ENCODE peak calls at places on chromosomes 12 and 14, in seven cellular contexts. D is erythroblast; T is activated CD4-positive, alpha-beta T cell treated with anti-CD3 and anti-CD28 coated beads, Interleukin-2, amount 50 U/mL, for 1 hour; K is stimulated activated CD8-positive, alpha-beta memory T cell treated with anti-CD3 and anti-CD28 coated beads, Interleukin-12 subunit alpha, Interleukin-12 subunit beta, amount 100 ng/mL, for 4 hours; Q is stomach; Y is mesothelial cell of epicardium; Z is NCI-H146. C is an unnamed sample.

GRCh38 chr12:992647-993046 is 1.6 kb downstream of the ERC1 start:
- DNase-seq in D (no peak), T (no peak), K (no peak), Q (no peak), Y (no peak), Z (no peak), C (no peak)

GRCh38 chr12:93370947-93371346 is 6.8 kb upstream of the NUDT4 start:
- DNase-seq in D (no peak), T (no peak), K (no peak), Q (no peak), Y (no peak), Z (no peak), C (no peak)

GRCh38 chr14:68124885-68125731 is 305.5 kb downstream of the RAD51B start:
- DNase-seq in D (no peak), T (no peak), K (no peak), Q (no peak), Y (no peak), Z (no peak), C (no peak)

GRCh38 chr12:51911788-51912711 is 4.7 kb downstream of the ACVRL1 start:
- DNase-seq in D (no peak), T (no peak), K (no peak), Q (no peak), Y (no peak), Z (no peak), C (no peak)

GRCh38 chr12:64674367-64674922 is 64.2 kb downstream of the RASSF3 start:
- DNase-seq in D (no peak), T (peak; percentile 64), K (no peak), Q (no peak), Y (no peak), Z (no peak), C (peak; percentile 29)

GRCh38 chr14:100303925-100304324 is 2.3 kb downstream of the SLC25A29 start:
- DNase-seq in D (no peak), T (no peak), K (no peak), Q (no peak), Y (no peak), Z (no peak), C (no peak)

GRCh38 chr12:53427905-53428594 is 4.4 kb downstream of the AMHR2 start:
- DNase-seq in D (no peak), T (no peak), K (no peak), Q (no peak), Y (no peak), Z (no peak), C (no peak)

GRCh38 chr12:108657130-108657745 is 23.5 kb upstream of the SELPLG start:
- DNase-seq in D (no peak), T (no peak), K (no peak), Q (no peak), Y (no peak), Z (no peak), C (no peak)

GRCh38 chr14:100159107-100159864 is at the start of gene DEGS2:
- DNase-seq in D (no peak), T (peak; percentile 64), K (peak; percentile 42), Q (peak; percentile 85), Y (peak; percentile 53), Z (peak; percentile 56), C (no peak)

GRCh38 chr12:127162307-127162706 is 1104.7 kb upstream of the TMEM132C start:
- DNase-seq in D (no peak), T (no peak), K (no peak), Q (no peak), Y (no peak), Z (no peak), C (no peak)

GRCh38 chr14:51648296-51648695 is 3.4 kb upstream of the FRMD6 start:
- DNase-seq in D (no peak), T (no peak), K (no peak), Q (no peak), Y (no peak), Z (no peak), C (no peak)

GRCh38 chr14:49463146-49463545 is 123.0 kb downstream of the RPS29 start:
- DNase-seq in D (no peak), T (no peak), K (no peak), Q (no peak), Y (no peak), Z (no peak), C (no peak)

GRCh38 chr12:49565119-49565955 is 2.6 kb downstream of the MCRS1 start:
- DNase-seq in D (no peak), T (no peak), K (no peak), Q (no peak), Y (no peak), Z (no peak), C (no peak)

GRCh38 chr12:52816189-52816588 is 2.3 kb upstream of the KRT4 start:
- DNase-seq in D (no peak), T (no peak), K (no peak), Q (no peak), Y (no peak), Z (no peak), C (no peak)

GRCh38 chr12:111442301-111443045 is 36.8 kb downstream of the SH2B3 start:
- DNase-seq in D (no peak), T (no peak), K (no peak), Q (no peak), Y (no peak), Z (no peak), C (no peak)

GRCh38 chr12:26935636-26936378 is 2.0 kb downstream of the INTS13 start:
- DNase-seq in D (peak; percentile 10), T (no peak), K (no peak), Q (no peak), Y (no peak), Z (no peak), C (no peak)

GRCh38 chr12:22473212-22473611 is 71.1 kb downstream of the C2CD5 start:
- DNase-seq in D (no peak), T (no peak), K (no peak), Q (no peak), Y (no peak), Z (no peak), C (no peak)

GRCh38 chr12:91274886-91275285 is 92.3 kb upstream of the DCN start:
- DNase-seq in D (no peak), T (no peak), K (no peak), Q (no peak), Y (no peak), Z (no peak), C (no peak)

GRCh38 chr12:61397668-61398067 is 862.5 kb upstream of the USP15 start:
- DNase-seq in D (no peak), T (no peak), K (no peak), Q (no peak), Y (no peak), Z (no peak), C (no peak)

GRCh38 chr14:101584049-101584859 is 23.0 kb downstream of the DIO3 start:
- DNase-seq in D (no peak), T (no peak), K (no peak), Q (no peak), Y (no peak), Z (no peak), C (no peak)

GRCh38 chr14:106564058-106564643 is 1037.8 kb downstream of the TMEM121 start:
- DNase-seq in D (peak; percentile 4), T (peak; percentile 59), K (peak; percentile 28), Q (no peak), Y (no peak), Z (peak; percentile 80), C (peak; percentile 69)

GRCh38 chr14:95253039-95253620 is 66.6 kb downstream of the CLMN start:
- DNase-seq in D (no peak), T (no peak), K (no peak), Q (peak; percentile 10), Y (no peak), Z (no peak), C (no peak)

GRCh38 chr12:52145228-52145940 is 46.4 kb downstream of the KRT80 start:
- DNase-seq in D (no peak), T (no peak), K (no peak), Q (no peak), Y (no peak), Z (no peak), C (no peak)

GRCh38 chr14:50542941-50543418 is 10.6 kb upstream of the MAP4K5 start:
- DNase-seq in D (peak; percentile 62), T (peak; percentile 5), K (no peak), Q (peak; percentile 38), Y (no peak), Z (peak; percentile 69), C (peak; percentile 22)

GRCh38 chr14:21990116-21990515 is 316.5 kb upstream of the OR4E1 start:
- DNase-seq in D (no peak), T (no peak), K (no peak), Q (no peak), Y (no peak), Z (no peak), C (no peak)

GRCh38 chr12:2794261-2794735 is 472 bp upstream of the FKBP4 start:
- DNase-seq in D (peak; percentile 67), T (peak; percentile 16), K (peak; percentile 15), Q (no peak), Y (no peak), Z (no peak), C (no peak)

GRCh38 chr12:58513866-58514265 is 406.4 kb downstream of the LRIG3 start:
- DNase-seq in D (no peak), T (no peak), K (no peak), Q (no peak), Y (no peak), Z (no peak), C (no peak)

GRCh38 chr12:27552886-27553560 is 29.0 kb downstream of the PPFIBP1 start:
- DNase-seq in D (no peak), T (no peak), K (no peak), Q (no peak), Y (no peak), Z (no peak), C (no peak)

GRCh38 chr14:65286443-65286842 is 126.1 kb upstream of the FUT8 start:
- DNase-seq in D (peak; percentile 34), T (no peak), K (no peak), Q (peak; percentile 24), Y (no peak), Z (no peak), C (no peak)

GRCh38 chr12:53006810-53007742 is 820 bp downstream of the EIF4B start:
- DNase-seq in D (peak; percentile 87), T (peak; percentile 76), K (peak; percentile 66), Q (peak; percentile 75), Y (peak; percentile 77), Z (peak; percentile 88), C (peak; percentile 61)

C was measured in effector memory CD8-positive, alpha-beta T cell.